ENCODE peak calls at places on chromosomes 13 and 19, in four cellular contexts. U is K562, M is GM12878, Z is HepG2. P is an unnamed sample.

GRCh38 chr19:49761625-49762311 is 1.3 kb downstream of the TSKS start:
- DNase-seq in U (peak), Z (peak), M (no peak), P (no peak)

GRCh38 chr19:55585658-55586339 is 5.2 kb upstream of the ZNF579 start:
- DNase-seq in M (no peak), Z (peak), U (peak), P (no peak)

GRCh38 chr13:112231451-112232083 is 144.6 kb upstream of the SPACA7 start:
- DNase-seq in M (no peak), U (no peak), Z (no peak), P (no peak)

GRCh38 chr19:43306097-43306496 is 36.8 kb upstream of the PSG9 start:
- DNase-seq in Z (no peak), M (no peak), U (no peak), P (no peak)

GRCh38 chr13:31781064-31781463 is 41.7 kb downstream of the RXFP2 start:
- DNase-seq in Z (no peak), M (no peak), U (no peak), P (no peak)

GRCh38 chr13:39056018-39056417 is 17.8 kb downstream of the NHLRC3 start:
- DNase-seq in Z (no peak), U (no peak), M (no peak), P (no peak)

GRCh38 chr13:20171364-20171763 is 10.5 kb upstream of the GJA3 start:
- DNase-seq in M (no peak), U (no peak), Z (no peak), P (no peak)

GRCh38 chr19:38385804-38386257 is 2.0 kb downstream of the GGN start:
- DNase-seq in M (no peak), Z (no peak), U (peak), P (no peak)

GRCh38 chr13:60756306-60756705 is 359.3 kb downstream of the TDRD3 start:
- DNase-seq in Z (no peak), M (no peak), U (no peak), P (no peak)

GRCh38 chr19:14354445-14354844 is 26.8 kb upstream of the ADGRE5 start:
- DNase-seq in Z (no peak), M (no peak), U (peak), P (peak)

GRCh38 chr19:4044927-4045557 is 21.7 kb downstream of the ZBTB7A start:
- DNase-seq in U (no peak), Z (no peak), M (no peak), P (no peak)

GRCh38 chr19:41866284-41866683 is 6.2 kb downstream of the RPS19 start:
- DNase-seq in U (no peak), Z (no peak), M (no peak), P (no peak)

GRCh38 chr19:1133471-1133929 is 29.7 kb downstream of the GPX4 start:
- DNase-seq in U (peak), Z (no peak), M (peak), P (peak)

GRCh38 chr19:13920524-13920923 is 14.5 kb downstream of the CC2D1A start:
- DNase-seq in Z (no peak), U (no peak), M (no peak), P (no peak)

GRCh38 chr13:109412232-109412935 is 374.0 kb downstream of the IRS2 start:
- DNase-seq in M (no peak), Z (no peak), U (no peak), P (peak)

GRCh38 chr19:43545981-43546380 is 13.0 kb downstream of the ZNF575 start:
- DNase-seq in Z (no peak), U (no peak), M (no peak), P (no peak)

GRCh38 chr13:114108141-114108761 is 24.2 kb downstream of the RASA3 start:
- DNase-seq in Z (no peak), M (no peak), U (no peak), P (no peak)

GRCh38 chr19:17178291-17178690 is 36.9 kb upstream of the USE1 start:
- DNase-seq in U (no peak), Z (no peak), M (no peak), P (no peak)

GRCh38 chr13:19959141-19959830 is 759 bp downstream of the ZMYM2 start:
- DNase-seq in U (peak), Z (peak), M (no peak), P (peak)

GRCh38 chr19:33227242-33227650 is 1.6 kb upstream of the SLC7A10 start:
- DNase-seq in Z (peak), M (no peak), U (no peak), P (no peak)

GRCh38 chr19:33224694-33225457 is 774 bp downstream of the SLC7A10 start:
- DNase-seq in Z (no peak), M (no peak), U (no peak), P (no peak)

GRCh38 chr19:33227870-33228599 is 2.4 kb upstream of the SLC7A10 start:
- DNase-seq in Z (no peak), M (no peak), U (no peak), P (no peak)

GRCh38 chr19:33225458-33225925 is at the start of gene SLC7A10:
- DNase-seq in Z (no peak), M (no peak), U (no peak), P (no peak)

DNA sequence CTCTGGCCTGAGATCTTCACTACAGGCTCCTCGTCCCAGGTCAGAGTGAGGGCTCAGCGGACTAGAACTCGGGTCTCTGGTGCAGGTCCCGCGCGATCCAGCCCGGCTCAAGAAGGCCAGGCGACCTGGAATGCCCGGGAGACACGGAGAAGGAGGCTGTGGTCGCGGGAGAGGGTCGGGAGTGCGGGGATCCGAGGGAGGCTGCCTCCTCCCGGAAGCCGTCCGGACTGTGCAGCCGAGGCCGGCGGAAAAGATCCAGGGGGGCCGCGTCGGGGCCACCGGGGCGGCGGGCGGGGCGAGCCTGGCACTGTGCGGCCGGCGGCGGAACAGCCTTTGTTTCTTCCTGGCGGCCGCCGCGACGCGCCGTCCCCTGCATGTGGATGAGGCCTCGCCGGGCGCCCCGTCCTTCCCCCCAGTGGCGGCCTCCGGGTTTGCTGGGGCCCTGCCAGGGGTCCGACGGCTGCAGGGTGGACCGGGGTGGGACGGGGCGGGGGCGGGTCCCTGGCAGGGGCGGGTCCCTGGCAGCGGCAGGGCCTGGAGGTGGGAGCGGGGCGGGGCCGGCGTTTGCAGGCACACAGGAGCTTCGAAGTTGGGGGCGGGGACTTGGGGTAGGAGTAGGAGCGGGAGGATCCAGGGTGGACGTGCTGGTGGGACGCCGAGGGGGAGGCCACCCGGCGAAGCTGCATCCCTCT is 1.0 kb upstream of the SLC7A10 start:
- DNase-seq in M (no peak), U (no peak), Z (no peak), P (no peak)
- TF ChIP-seq FOXK2 in M (no peak), U (no peak), Z (no peak), P (no peak)

GRCh38 chr13:26914624-26915023 is 154.0 kb upstream of the GPR12 start:
- DNase-seq in Z (no peak), U (no peak), M (peak), P (no peak)
- TF ChIP-seq FOXK2 in Z (no peak), U (no peak), M (no peak), P (no peak)

GRCh38 chr13:26062853-26063444 is 11.1 kb upstream of the SHISA2 start:
- DNase-seq in Z (peak), M (no peak), U (no peak), P (peak)
- TF ChIP-seq FOXK2 in Z (no peak), M (no peak), U (no peak), P (no peak)

GRCh38 chr13:51955281-51955771 is 55.9 kb downstream of the ATP7B start:
- DNase-seq in M (no peak), U (peak), Z (no peak), P (no peak)
- TF ChIP-seq FOXK2 in M (no peak), U (no peak), Z (no peak), P (no peak)

DNA sequence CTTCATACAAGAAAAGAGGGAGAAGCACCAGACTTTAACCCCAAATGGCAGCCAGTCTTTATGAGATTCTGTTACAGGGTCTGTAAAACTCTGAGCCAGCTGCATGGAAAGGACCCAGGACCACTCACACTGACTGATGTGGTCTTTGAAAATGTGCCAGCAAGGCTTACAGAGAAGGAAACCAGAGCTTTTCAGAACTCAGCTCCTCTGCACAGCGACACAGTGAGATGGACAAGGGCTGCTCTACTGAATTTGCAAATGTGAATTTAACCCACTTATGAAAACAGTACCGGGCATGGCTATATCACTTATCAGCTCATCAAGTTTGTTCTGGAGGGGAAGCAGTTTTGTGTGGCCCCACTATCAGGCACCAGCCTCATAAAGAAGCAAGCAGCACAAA is 98.8 kb upstream of the SERP2 start:
- DNase-seq in U (no peak), Z (no peak), M (no peak), P (no peak)
- TF ChIP-seq FOXK2 in U (no peak), Z (no peak), M (no peak), P (no peak)

GRCh38 chr13:29991343-29991742 is 140.9 kb upstream of the UBL3 start:
- DNase-seq in Z (no peak), M (no peak), U (no peak), P (no peak)

GRCh38 chr13:29996316-29996715 is 145.9 kb upstream of the UBL3 start:
- DNase-seq in Z (no peak), M (no peak), U (no peak), P (no peak)

GRCh38 chr13:29994911-29995601 is 144.6 kb upstream of the UBL3 start:
- DNase-seq in M (no peak), Z (no peak), U (no peak), P (no peak)

GRCh38 chr13:29993196-29993595 is 142.8 kb upstream of the UBL3 start:
- DNase-seq in U (no peak), M (no peak), Z (no peak), P (no peak)

DNA sequence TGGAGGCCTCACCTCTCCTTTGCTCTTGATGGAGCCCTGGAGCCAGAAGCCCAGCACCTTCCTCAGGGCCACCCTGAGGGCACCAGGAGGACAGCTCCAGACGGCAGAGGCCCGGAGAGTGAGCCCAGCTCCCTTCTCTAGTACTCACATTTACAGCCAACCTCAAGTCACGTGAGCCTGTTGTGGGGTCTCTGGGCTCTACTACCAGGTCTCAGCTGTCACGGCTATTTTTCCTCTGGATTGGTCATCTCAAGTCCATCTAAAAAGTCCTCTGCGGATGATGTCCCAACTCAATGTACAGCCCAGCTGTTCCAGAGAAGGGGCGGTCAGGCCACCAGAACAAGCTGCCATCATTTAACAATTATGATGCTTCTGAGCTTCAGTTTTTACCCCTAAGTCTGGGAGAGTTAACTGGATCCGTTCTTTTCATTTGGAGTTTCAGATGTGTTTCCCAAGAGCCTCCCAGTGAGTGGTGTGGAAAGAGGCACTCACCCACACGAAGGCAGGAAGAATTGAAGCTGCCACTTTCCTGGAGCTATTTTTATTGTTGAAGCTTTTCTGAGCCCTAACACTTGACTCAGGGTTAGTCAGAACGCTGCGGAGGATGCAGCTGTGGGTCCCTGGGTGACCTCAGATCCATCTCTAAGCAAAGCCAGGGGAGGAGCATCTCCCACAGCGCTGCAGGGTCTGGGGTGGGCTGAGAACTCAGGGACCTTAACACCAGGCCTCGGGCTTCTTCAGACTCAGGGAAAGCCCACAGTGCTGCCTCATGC is 143.5 kb upstream of the UBL3 start:
- DNase-seq in U (no peak), M (no peak), Z (no peak), P (no peak)
- TF ChIP-seq FOXK2 in U (no peak), M (no peak), Z (no peak), P (no peak)

GRCh38 chr19:51227324-51227723 is 2.4 kb downstream of the CD33 start:
- DNase-seq in M (no peak), Z (no peak), U (no peak), P (no peak)
- TF ChIP-seq FOXK2 in M (no peak), Z (no peak), U (no peak), P (no peak)

GRCh38 chr13:50376895-50377575 is 361.8 kb downstream of the KCNRG start:
- DNase-seq in M (no peak), U (no peak), Z (peak), P (no peak)

GRCh38 chr13:50378513-50378970 is 363.3 kb downstream of the KCNRG start:
- DNase-seq in M (no peak), U (no peak), Z (no peak), P (peak)

GRCh38 chr13:50375792-50376191 is 360.5 kb downstream of the KCNRG start:
- DNase-seq in U (no peak), M (no peak), Z (no peak), P (no peak)

GRCh38 chr13:50377726-50378270 is 362.6 kb downstream of the KCNRG start:
- DNase-seq in Z (no peak), M (no peak), U (no peak), P (no peak)

GRCh38 chr13:50374517-50374916 is 359.3 kb downstream of the KCNRG start:
- DNase-seq in Z (no peak), M (no peak), U (no peak), P (no peak)
- TF ChIP-seq FOXK2 in Z (no peak), M (no peak), U (no peak), P (no peak)

GRCh38 chr19:33203529-33203928 is 9.4 kb downstream of the LRP3 start:
- DNase-seq in M (no peak), Z (no peak), U (no peak), P (no peak)
- TF ChIP-seq FOXK2 in M (no peak), Z (no peak), U (no peak), P (no peak)

P was measured in HEK293T.